ENCODE peak calls at places on chromosomes 5 and 9, in seven cellular contexts. D is neuronal stem cell, P is cardiac muscle cell, G is lung, N is gastrocnemius medialis, Z is neural progenitor cell, V is GM12878. R is an unnamed sample. For H3K36me3, the result is how much of the 10 kb centered on the place peaks cover.

GRCh38 chr5:172953776-172954189 is 5.4 kb upstream of the RPL26L1 start:
- DNase-seq in D (no peak), P (peak), G (no peak), N (no peak), Z (no peak), V (no peak), R (peak)

GRCh38 chr5:116272281-116272941 is 187.6 kb downstream of the COMMD10 start:
- DNase-seq in D (no peak), P (peak), G (no peak), N (no peak), Z (no peak), V (no peak), R (no peak)

GRCh38 chr9:131042666-131043065 is 33.7 kb downstream of the LAMC3 start:
- DNase-seq in D (no peak), P (no peak), G (no peak), N (no peak), Z (no peak), V (no peak), R (no peak)

GRCh38 chr9:116020146-116020545 is 133.4 kb upstream of the PAPPA start:
- DNase-seq in D (no peak), P (peak), G (no peak), N (no peak), Z (no peak), V (no peak), R (no peak)

GRCh38 chr9:3331801-3332200 is 194.0 kb downstream of the RFX3 start:
- DNase-seq in D (no peak), P (no peak), G (no peak), N (no peak), Z (peak), V (no peak), R (peak)

GRCh38 chr5:35127006-35127405 is 79.3 kb upstream of the AGXT2 start:
- DNase-seq in D (no peak), P (no peak), G (no peak), N (no peak), Z (no peak), V (no peak), R (no peak)

GRCh38 chr9:131218370-131218769 is 57.9 kb downstream of the FAM78A start:
- DNase-seq in D (no peak), P (no peak), G (no peak), N (no peak), Z (no peak), V (no peak), R (no peak)

GRCh38 chr5:143212261-143212660 is 191.2 kb downstream of the NR3C1 start:
- DNase-seq in D (no peak), P (no peak), G (no peak), N (no peak), Z (no peak), V (no peak), R (no peak)

GRCh38 chr5:113488645-113489184 is 462 bp upstream of the MCC start:
- DNase-seq in D (no peak), P (no peak), G (no peak), N (no peak), Z (no peak), V (no peak), R (no peak)

GRCh38 chr5:61817472-61818326 is 485.6 kb downstream of the ZSWIM6 start:
- DNase-seq in D (peak), P (peak), G (no peak), N (no peak), Z (peak), V (no peak), R (peak)

GRCh38 chr5:169545762-169546161 is 37.8 kb upstream of the SPDL1 start:
- DNase-seq in D (no peak), P (no peak), G (no peak), N (no peak), Z (no peak), V (no peak), R (no peak)

GRCh38 chr5:57470339-57470738 is 12.3 kb downstream of the ACTBL2 start:
- DNase-seq in D (no peak), P (peak), G (no peak), N (no peak), Z (no peak), V (no peak), R (no peak)

GRCh38 chr9:12884736-12885395 is 110.0 kb downstream of the LURAP1L start:
- DNase-seq in D (no peak), P (peak), G (no peak), N (no peak), Z (peak), V (no peak), R (peak)

GRCh38 chr9:109117856-109118801 is 1.6 kb downstream of the TMEM245 start:
- DNase-seq in D (no peak), P (peak), G (no peak), N (peak), Z (peak), V (no peak), R (peak)

GRCh38 chr5:78611161-78611605 is 37.4 kb downstream of the LHFPL2 start:
- DNase-seq in D (peak), P (no peak), G (no peak), N (no peak), Z (peak), V (no peak), R (peak)

GRCh38 chr9:138022121-138022741 is 144.6 kb downstream of the CACNA1B start:
- DNase-seq in D (no peak), P (peak), G (peak), N (no peak), Z (peak), V (no peak), R (peak)

GRCh38 chr9:38359689-38360385 is 32.7 kb upstream of the ALDH1B1 start:
- DNase-seq in D (no peak), P (peak), G (no peak), N (no peak), Z (no peak), V (no peak), R (no peak)

GRCh38 chr9:134738869-134739659 is 97.5 kb downstream of the COL5A1 start:
- DNase-seq in D (peak), P (peak), G (peak), N (peak), Z (peak), V (no peak), R (peak)

GRCh38 chr5:72467987-72468386 is 39.2 kb downstream of the ZNF366 start:
- DNase-seq in D (no peak), P (peak), G (no peak), N (no peak), Z (no peak), V (no peak), R (no peak)

GRCh38 chr5:143177263-143177994 is 226.1 kb downstream of the NR3C1 start:
- DNase-seq in D (no peak), P (peak), G (no peak), N (peak), Z (no peak), V (no peak), R (no peak)

GRCh38 chr9:99237356-99237755 is 15.3 kb downstream of the SEC61B start:
- DNase-seq in D (no peak), P (no peak), G (no peak), N (no peak), Z (no peak), V (no peak), R (no peak)

GRCh38 chr5:165108809-165109208 is 1603.4 kb downstream of the MAT2B start:
- DNase-seq in D (no peak), P (no peak), G (no peak), N (no peak), Z (no peak), V (no peak), R (no peak)

GRCh38 chr5:87844449-87844848 is 424.2 kb downstream of the TMEM161B start:
- DNase-seq in D (no peak), P (no peak), G (no peak), N (no peak), Z (no peak), V (no peak), R (no peak)

GRCh38 chr5:67038817-67039603 is 157.6 kb downstream of the CD180 start:
- DNase-seq in D (no peak), P (peak), G (no peak), N (no peak), Z (no peak), V (no peak), R (no peak)

GRCh38 chr9:131968632-131969031 is 111.0 kb downstream of the MED27 start:
- DNase-seq in D (no peak), P (no peak), G (no peak), N (no peak), Z (no peak), V (no peak), R (no peak)

GRCh38 chr9:74336161-74336560 is 161.0 kb upstream of the RORB start:
- DNase-seq in D (no peak), P (no peak), G (no peak), N (no peak), Z (no peak), V (no peak), R (no peak)

GRCh38 chr5:43602818-43603534 is at the start of gene NNT:
- DNase-seq in D (peak), P (peak), G (peak), N (peak), Z (peak), V (no peak), R (peak)

GRCh38 chr5:149206524-149207141 is 65.0 kb upstream of the AFAP1L1 start:
- DNase-seq in D (no peak), P (peak), G (no peak), N (no peak), Z (no peak), V (no peak), R (no peak)

GRCh38 chr9:135375001-135375400 is 104.6 kb upstream of the PPP1R26 start:
- DNase-seq in D (no peak), P (no peak), G (no peak), N (no peak), Z (no peak), V (no peak), R (no peak)

GRCh38 chr5:180193749-180194375 is 15.1 kb downstream of the RASGEF1C start:
- DNase-seq in D (no peak), P (no peak), G (no peak), N (no peak), Z (no peak), V (no peak), R (peak)

GRCh38 chr5:40406426-40407211 is 273.1 kb upstream of the PTGER4 start:
- DNase-seq in D (no peak), P (no peak), G (no peak), N (no peak), Z (no peak), V (no peak), R (no peak)

GRCh38 chr9:104682642-104683041 is 11.7 kb upstream of the OR13D1 start:
- DNase-seq in D (peak), P (peak), G (no peak), N (no peak), Z (peak), V (peak), R (peak)

GRCh38 chr5:143241892-143242291 is 161.6 kb downstream of the NR3C1 start:
- DNase-seq in D (no peak), P (no peak), G (no peak), N (no peak), Z (no peak), V (no peak), R (no peak)

DNA sequence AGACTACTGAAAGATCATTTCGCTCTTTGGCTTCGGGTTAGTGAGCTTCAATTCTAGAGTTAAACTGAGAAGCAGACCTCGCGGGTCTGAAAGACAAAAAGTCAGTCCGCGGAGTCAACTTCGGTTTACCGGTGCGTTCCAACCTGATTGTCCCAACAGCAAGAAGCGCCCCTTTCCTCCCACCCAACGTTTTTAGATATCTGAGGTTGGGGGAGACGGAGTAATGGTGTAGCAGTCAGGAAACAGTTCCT is 815 bp upstream of the ISL1 start:
- DNase-seq in D (peak), P (no peak), G (no peak), N (no peak), Z (no peak), V (no peak), R (no peak)
- H3K4me3 ChIP-seq in D (peak), P (peak), G (no peak), N (peak), Z (peak), V (no peak), R (peak)

GRCh38 chr5:154866841-154867240 is 8.4 kb downstream of the CNOT8 start:
- DNase-seq in D (no peak), P (no peak), G (no peak), N (no peak), Z (no peak), V (no peak), R (no peak)
- H3K36me3 ChIP-seq in D (under half), P (under half), G (under half), N (under half), Z (under half), V (under half), R (under half)

DNA sequence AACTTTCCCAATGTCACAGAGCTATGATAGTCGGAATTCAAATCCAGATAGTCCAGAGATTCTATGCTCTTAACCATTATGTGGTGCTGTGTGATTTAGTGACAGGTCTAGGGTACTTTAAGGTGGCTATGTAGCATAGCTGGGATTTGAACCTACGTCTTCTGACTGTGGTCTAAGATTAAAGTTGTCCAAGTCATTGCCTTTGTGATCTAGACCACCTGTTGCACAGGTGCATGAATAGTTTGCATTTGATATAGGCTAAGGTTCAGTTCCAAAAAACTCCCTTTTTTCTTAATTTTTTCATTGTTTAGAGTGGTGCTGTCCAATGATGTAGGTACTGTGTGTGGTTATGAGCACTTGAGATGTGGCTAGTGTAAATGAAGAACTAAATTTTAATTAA is 2.5 kb downstream of the PAIP2 start:
- DNase-seq in D (no peak), P (no peak), G (no peak), N (no peak), Z (no peak), V (no peak), R (no peak)
- H3K4me3 ChIP-seq in D (no peak), P (no peak), G (no peak), N (peak), Z (peak), V (peak), R (no peak)

DNA sequence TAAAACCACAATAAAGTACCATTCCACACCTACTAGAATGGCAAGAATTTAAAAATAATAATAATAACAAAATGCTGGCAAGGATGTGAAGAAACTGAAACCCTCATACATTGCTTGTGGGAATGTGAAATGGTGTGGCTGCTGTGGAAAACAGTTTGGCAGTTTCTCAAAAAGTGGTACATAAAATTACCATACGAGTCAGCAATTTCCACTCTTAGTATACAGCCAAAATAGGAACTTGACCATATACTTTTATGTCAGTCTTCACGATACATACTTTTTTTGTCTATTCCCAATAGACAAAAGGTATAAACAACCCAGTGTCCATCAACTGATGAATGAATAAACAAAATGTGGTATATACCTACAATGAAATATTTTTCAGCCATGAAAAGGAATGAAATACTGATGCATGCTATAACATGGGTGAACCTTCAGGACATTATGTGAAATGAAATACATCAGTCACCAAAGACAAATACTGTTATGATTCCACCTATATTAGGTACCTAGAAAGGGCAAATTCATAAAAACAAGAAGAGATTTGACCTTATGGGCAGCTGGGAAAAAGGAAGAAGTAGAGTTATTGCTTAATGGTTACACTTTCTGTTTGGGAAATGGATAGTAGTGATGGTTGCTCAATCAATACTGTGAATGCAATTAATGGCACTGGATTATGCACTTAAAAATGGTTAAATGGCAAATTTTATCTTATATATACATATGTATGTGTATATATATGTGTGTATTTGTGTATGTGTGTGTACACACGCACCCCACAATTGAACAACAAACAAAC is 15.4 kb downstream of the FKBP15 start:
- DNase-seq in D (no peak), P (peak), G (no peak), N (no peak), Z (no peak), V (no peak), R (no peak)
- H3K36me3 ChIP-seq in D (under half), P (under half), G (under half), N (half or more), Z (under half), V (under half), R (under half)

GRCh38 chr5:80082221-80082620 is 47.1 kb downstream of the THBS4 start:
- DNase-seq in D (no peak), P (no peak), G (no peak), N (no peak), Z (no peak), V (no peak), R (no peak)
- H3K4me3 ChIP-seq in D (no peak), P (no peak), G (no peak), N (no peak), Z (no peak), V (no peak), R (no peak)